ENCODE peak calls at places on chromosome 3, in seven cellular contexts. One of them, this sample, is unnamed.
A peak's percentile ranks its signal among the peaks of the same experiment; 100 is the strongest.

GRCh38 chr3:47227678-47228077 is 54.9 kb downstream of the KIF9 start:
- ATAC-seq in mucosa of descending colon: peak; percentile 56
- ATAC-seq in Right ventricle myocardium superior: peak; percentile 65
- ATAC-seq in activated naive CD8-positive, alpha-beta T cell treated with anti-CD3 and anti-CD28 coated beads, Interleukin-2, amount 50 U/mL, for 24 hours: no peak
- ATAC-seq in effector memory CD8-positive, alpha-beta T cell: peak; percentile 26
- ATAC-seq in aorta: peak; percentile 52
- ATAC-seq in stimulated activated naive B cell treated with anti-CD40 and anti-IgM and Interleukin-4, amounts not matched to agents 10 μg/mL and 1 μg/mL and 100 μg/mL, for 72 hours: peak; percentile 94
- ATAC-seq in this sample: peak; percentile 96

GRCh38 chr3:58521002-58521670 is 15.9 kb downstream of the ACOX2 start:
- ATAC-seq in aorta: no peak
- ATAC-seq in effector memory CD8-positive, alpha-beta T cell: no peak
- ATAC-seq in stimulated activated naive B cell treated with anti-CD40 and anti-IgM and Interleukin-4, amounts not matched to agents 10 μg/mL and 1 μg/mL and 100 μg/mL, for 72 hours: no peak
- ATAC-seq in mucosa of descending colon: peak; percentile 25
- ATAC-seq in activated naive CD8-positive, alpha-beta T cell treated with anti-CD3 and anti-CD28 coated beads, Interleukin-2, amount 50 U/mL, for 24 hours: peak; percentile 36
- ATAC-seq in Right ventricle myocardium superior: no peak
- ATAC-seq in this sample: no peak

GRCh38 chr3:105878061-105878460 is 9.2 kb upstream of the CBLB start:
- ATAC-seq in Right ventricle myocardium superior: no peak
- ATAC-seq in stimulated activated naive B cell treated with anti-CD40 and anti-IgM and Interleukin-4, amounts not matched to agents 10 μg/mL and 1 μg/mL and 100 μg/mL, for 72 hours: no peak
- ATAC-seq in aorta: no peak
- ATAC-seq in mucosa of descending colon: no peak
- ATAC-seq in effector memory CD8-positive, alpha-beta T cell: no peak
- ATAC-seq in activated naive CD8-positive, alpha-beta T cell treated with anti-CD3 and anti-CD28 coated beads, Interleukin-2, amount 50 U/mL, for 24 hours: no peak
- ATAC-seq in this sample: no peak

GRCh38 chr3:11602886-11603285 is 40.8 kb downstream of the VGLL4 start:
- ATAC-seq in mucosa of descending colon: no peak
- ATAC-seq in stimulated activated naive B cell treated with anti-CD40 and anti-IgM and Interleukin-4, amounts not matched to agents 10 μg/mL and 1 μg/mL and 100 μg/mL, for 72 hours: no peak
- ATAC-seq in effector memory CD8-positive, alpha-beta T cell: no peak
- ATAC-seq in aorta: no peak
- ATAC-seq in Right ventricle myocardium superior: no peak
- ATAC-seq in activated naive CD8-positive, alpha-beta T cell treated with anti-CD3 and anti-CD28 coated beads, Interleukin-2, amount 50 U/mL, for 24 hours: no peak
- ATAC-seq in this sample: no peak

GRCh38 chr3:20608054-20608738 is 422.2 kb upstream of the SGO1 start:
- ATAC-seq in Right ventricle myocardium superior: no peak
- ATAC-seq in activated naive CD8-positive, alpha-beta T cell treated with anti-CD3 and anti-CD28 coated beads, Interleukin-2, amount 50 U/mL, for 24 hours: no peak
- ATAC-seq in effector memory CD8-positive, alpha-beta T cell: no peak
- ATAC-seq in aorta: no peak
- ATAC-seq in mucosa of descending colon: no peak
- ATAC-seq in stimulated activated naive B cell treated with anti-CD40 and anti-IgM and Interleukin-4, amounts not matched to agents 10 μg/mL and 1 μg/mL and 100 μg/mL, for 72 hours: no peak
- ATAC-seq in this sample: no peak

GRCh38 chr3:39755100-39755499 is 54.3 kb upstream of the MYRIP start:
- ATAC-seq in stimulated activated naive B cell treated with anti-CD40 and anti-IgM and Interleukin-4, amounts not matched to agents 10 μg/mL and 1 μg/mL and 100 μg/mL, for 72 hours: no peak
- ATAC-seq in mucosa of descending colon: no peak
- ATAC-seq in effector memory CD8-positive, alpha-beta T cell: no peak
- ATAC-seq in activated naive CD8-positive, alpha-beta T cell treated with anti-CD3 and anti-CD28 coated beads, Interleukin-2, amount 50 U/mL, for 24 hours: no peak
- ATAC-seq in Right ventricle myocardium superior: no peak
- ATAC-seq in aorta: no peak
- ATAC-seq in this sample: no peak

GRCh38 chr3:179651687-179652466 is 963 bp upstream of the USP13 start:
- ATAC-seq in mucosa of descending colon: no peak
- ATAC-seq in stimulated activated naive B cell treated with anti-CD40 and anti-IgM and Interleukin-4, amounts not matched to agents 10 μg/mL and 1 μg/mL and 100 μg/mL, for 72 hours: no peak
- ATAC-seq in aorta: no peak
- ATAC-seq in Right ventricle myocardium superior: no peak
- ATAC-seq in effector memory CD8-positive, alpha-beta T cell: no peak
- ATAC-seq in activated naive CD8-positive, alpha-beta T cell treated with anti-CD3 and anti-CD28 coated beads, Interleukin-2, amount 50 U/mL, for 24 hours: no peak
- ATAC-seq in this sample: no peak

GRCh38 chr3:191376742-191377141 is 46.4 kb upstream of the UTS2B start:
- ATAC-seq in activated naive CD8-positive, alpha-beta T cell treated with anti-CD3 and anti-CD28 coated beads, Interleukin-2, amount 50 U/mL, for 24 hours: no peak
- ATAC-seq in aorta: peak; percentile 58
- ATAC-seq in effector memory CD8-positive, alpha-beta T cell: no peak
- ATAC-seq in stimulated activated naive B cell treated with anti-CD40 and anti-IgM and Interleukin-4, amounts not matched to agents 10 μg/mL and 1 μg/mL and 100 μg/mL, for 72 hours: no peak
- ATAC-seq in mucosa of descending colon: peak; percentile 92
- ATAC-seq in Right ventricle myocardium superior: peak; percentile 46
- ATAC-seq in this sample: no peak

GRCh38 chr3:111871809-111872623 is 13.0 kb downstream of the PHLDB2 start:
- ATAC-seq in effector memory CD8-positive, alpha-beta T cell: no peak
- ATAC-seq in stimulated activated naive B cell treated with anti-CD40 and anti-IgM and Interleukin-4, amounts not matched to agents 10 μg/mL and 1 μg/mL and 100 μg/mL, for 72 hours: no peak
- ATAC-seq in mucosa of descending colon: no peak
- ATAC-seq in activated naive CD8-positive, alpha-beta T cell treated with anti-CD3 and anti-CD28 coated beads, Interleukin-2, amount 50 U/mL, for 24 hours: no peak
- ATAC-seq in aorta: no peak
- ATAC-seq in Right ventricle myocardium superior: peak; percentile 59
- ATAC-seq in this sample: no peak

GRCh38 chr3:56801151-56801596 is 575 bp downstream of the ARHGEF3 start:
- ATAC-seq in Right ventricle myocardium superior: peak; percentile 11
- ATAC-seq in stimulated activated naive B cell treated with anti-CD40 and anti-IgM and Interleukin-4, amounts not matched to agents 10 μg/mL and 1 μg/mL and 100 μg/mL, for 72 hours: peak; percentile 31
- ATAC-seq in mucosa of descending colon: peak; percentile 5
- ATAC-seq in aorta: peak; percentile 37
- ATAC-seq in activated naive CD8-positive, alpha-beta T cell treated with anti-CD3 and anti-CD28 coated beads, Interleukin-2, amount 50 U/mL, for 24 hours: peak; percentile 12
- ATAC-seq in effector memory CD8-positive, alpha-beta T cell: peak; percentile 22
- ATAC-seq in this sample: peak; percentile 50

GRCh38 chr3:156811092-156811862 is 14.9 kb upstream of the LEKR1 start:
- ATAC-seq in stimulated activated naive B cell treated with anti-CD40 and anti-IgM and Interleukin-4, amounts not matched to agents 10 μg/mL and 1 μg/mL and 100 μg/mL, for 72 hours: no peak
- ATAC-seq in Right ventricle myocardium superior: no peak
- ATAC-seq in aorta: no peak
- ATAC-seq in activated naive CD8-positive, alpha-beta T cell treated with anti-CD3 and anti-CD28 coated beads, Interleukin-2, amount 50 U/mL, for 24 hours: no peak
- ATAC-seq in effector memory CD8-positive, alpha-beta T cell: no peak
- ATAC-seq in mucosa of descending colon: peak; percentile 78
- ATAC-seq in this sample: no peak

GRCh38 chr3:31770822-31771326 is 210.2 kb downstream of the OSBPL10 start:
- ATAC-seq in stimulated activated naive B cell treated with anti-CD40 and anti-IgM and Interleukin-4, amounts not matched to agents 10 μg/mL and 1 μg/mL and 100 μg/mL, for 72 hours: no peak
- ATAC-seq in effector memory CD8-positive, alpha-beta T cell: no peak
- ATAC-seq in mucosa of descending colon: no peak
- ATAC-seq in aorta: no peak
- ATAC-seq in Right ventricle myocardium superior: no peak
- ATAC-seq in activated naive CD8-positive, alpha-beta T cell treated with anti-CD3 and anti-CD28 coated beads, Interleukin-2, amount 50 U/mL, for 24 hours: no peak
- ATAC-seq in this sample: no peak